ENCODE peak calls at places on chromosomes 5 and 9, in seven cellular contexts. One of them, this sample, is unnamed.

GRCh38 chr9:109382182-109382581 is 61.3 kb upstream of the EPB41L4B start:
- DNase-seq in endothelial cell: no peak
- DNase-seq in HT-29: no peak
- DNase-seq in NCI-H1092 treated with DMSO at 0.1 percent for 48 hours: no peak
- DNase-seq in mammary epithelial cell: no peak
- DNase-seq in NCI-H1694: no peak
- DNase-seq in activated CD8-positive, alpha-beta memory T cell treated with anti-CD3 and anti-CD28 coated beads for 24 hours: no peak
- DNase-seq in this sample: no peak

GRCh38 chr5:95533761-95534160 is 21.0 kb downstream of the SKIC3 start:
- DNase-seq in endothelial cell: no peak
- DNase-seq in HT-29: no peak
- DNase-seq in NCI-H1092 treated with DMSO at 0.1 percent for 48 hours: no peak
- DNase-seq in mammary epithelial cell: no peak
- DNase-seq in NCI-H1694: no peak
- DNase-seq in activated CD8-positive, alpha-beta memory T cell treated with anti-CD3 and anti-CD28 coated beads for 24 hours: no peak
- DNase-seq in this sample: no peak

GRCh38 chr9:16461231-16461840 is 409.1 kb downstream of the BNC2 start:
- DNase-seq in endothelial cell: no peak
- DNase-seq in HT-29: no peak
- DNase-seq in NCI-H1092 treated with DMSO at 0.1 percent for 48 hours: peak
- DNase-seq in mammary epithelial cell: no peak
- DNase-seq in NCI-H1694: no peak
- DNase-seq in activated CD8-positive, alpha-beta memory T cell treated with anti-CD3 and anti-CD28 coated beads for 24 hours: no peak
- DNase-seq in this sample: no peak

GRCh38 chr5:124513216-124513615 is 233.2 kb downstream of the ZNF608 start:
- DNase-seq in endothelial cell: no peak
- DNase-seq in HT-29: no peak
- DNase-seq in NCI-H1092 treated with DMSO at 0.1 percent for 48 hours: no peak
- DNase-seq in mammary epithelial cell: peak
- DNase-seq in NCI-H1694: no peak
- DNase-seq in activated CD8-positive, alpha-beta memory T cell treated with anti-CD3 and anti-CD28 coated beads for 24 hours: no peak
- DNase-seq in this sample: peak

GRCh38 chr5:79120221-79120620 is 8.6 kb downstream of the BHMT start:
- DNase-seq in endothelial cell: no peak
- DNase-seq in HT-29: no peak
- DNase-seq in NCI-H1092 treated with DMSO at 0.1 percent for 48 hours: no peak
- DNase-seq in mammary epithelial cell: peak
- DNase-seq in NCI-H1694: no peak
- DNase-seq in activated CD8-positive, alpha-beta memory T cell treated with anti-CD3 and anti-CD28 coated beads for 24 hours: no peak
- DNase-seq in this sample: no peak

GRCh38 chr9:97768731-97769130 is 71.6 kb upstream of the XPA start:
- DNase-seq in endothelial cell: no peak
- DNase-seq in HT-29: no peak
- DNase-seq in NCI-H1092 treated with DMSO at 0.1 percent for 48 hours: no peak
- DNase-seq in mammary epithelial cell: peak
- DNase-seq in NCI-H1694: no peak
- DNase-seq in activated CD8-positive, alpha-beta memory T cell treated with anti-CD3 and anti-CD28 coated beads for 24 hours: no peak
- DNase-seq in this sample: peak

GRCh38 chr9:86979686-86980085 is 32.4 kb upstream of the GAS1 start:
- DNase-seq in endothelial cell: no peak
- DNase-seq in HT-29: no peak
- DNase-seq in NCI-H1092 treated with DMSO at 0.1 percent for 48 hours: no peak
- DNase-seq in mammary epithelial cell: peak
- DNase-seq in NCI-H1694: no peak
- DNase-seq in activated CD8-positive, alpha-beta memory T cell treated with anti-CD3 and anti-CD28 coated beads for 24 hours: no peak
- DNase-seq in this sample: no peak

GRCh38 chr5:14816999-14817761 is 54.4 kb downstream of the ANKH start:
- DNase-seq in endothelial cell: no peak
- DNase-seq in HT-29: no peak
- DNase-seq in NCI-H1092 treated with DMSO at 0.1 percent for 48 hours: no peak
- DNase-seq in mammary epithelial cell: peak
- DNase-seq in NCI-H1694: peak
- DNase-seq in activated CD8-positive, alpha-beta memory T cell treated with anti-CD3 and anti-CD28 coated beads for 24 hours: no peak
- DNase-seq in this sample: peak

GRCh38 chr5:138542120-138542955 is 698 bp downstream of the ETF1 start:
- DNase-seq in endothelial cell: no peak
- DNase-seq in HT-29: peak
- DNase-seq in NCI-H1092 treated with DMSO at 0.1 percent for 48 hours: no peak
- DNase-seq in mammary epithelial cell: no peak
- DNase-seq in NCI-H1694: no peak
- DNase-seq in activated CD8-positive, alpha-beta memory T cell treated with anti-CD3 and anti-CD28 coated beads for 24 hours: peak
- DNase-seq in this sample: no peak